ENCODE peak calls at places on chromosomes 5 and 9, in eight cellular contexts. Z, V, T, F, C, Q, L and H are unnamed samples.
A peak's percentile ranks its signal among the peaks of the same experiment; 100 is the strongest.

GRCh38 chr9:110116543-110116885 is 91.4 kb downstream of the C9orf152 start:
- DNase-seq in Z (peak; percentile 66), V (no peak), T (no peak), F (no peak), C (peak; percentile 73), Q (peak; percentile 96), L (peak; percentile 84), H (peak; percentile 51)

GRCh38 chr5:77003246-77003645 is 27.0 kb upstream of the AGGF1 start:
- DNase-seq in Z (no peak), V (no peak), T (no peak), F (no peak), C (no peak), Q (peak; percentile 24), L (no peak), H (no peak)

GRCh38 chr5:10927605-10928004 is 166.6 kb upstream of the DAP start:
- DNase-seq in Z (no peak), V (no peak), T (no peak), F (no peak), C (no peak), Q (no peak), L (no peak), H (no peak)

GRCh38 chr5:147040856-147041255 is 162.3 kb upstream of the PPP2R2B start:
- DNase-seq in Z (no peak), V (no peak), T (no peak), F (no peak), C (no peak), Q (no peak), L (no peak), H (no peak)

GRCh38 chr5:59380350-59380951 is 513.1 kb downstream of the PDE4D start:
- DNase-seq in Z (peak; percentile 66), V (peak; percentile 48), T (no peak), F (no peak), C (peak; percentile 89), Q (peak; percentile 97), L (peak; percentile 21), H (peak; percentile 73)

GRCh38 chr5:37738057-37738691 is 101.7 kb downstream of the GDNF start:
- DNase-seq in Z (peak; percentile 94), V (no peak), T (no peak), F (no peak), C (peak; percentile 88), Q (peak; percentile 98), L (peak; percentile 76), H (peak; percentile 57)

GRCh38 chr9:114186091-114186792 is 30.9 kb downstream of the COL27A1 start:
- DNase-seq in Z (no peak), V (no peak), T (no peak), F (no peak), C (no peak), Q (no peak), L (no peak), H (no peak)

GRCh38 chr9:95368377-95369160 is 51.1 kb upstream of the FANCC start:
- DNase-seq in Z (no peak), V (no peak), T (no peak), F (no peak), C (no peak), Q (no peak), L (no peak), H (no peak)

GRCh38 chr5:146706321-146706972 is 172.1 kb downstream of the PPP2R2B start:
- DNase-seq in Z (no peak), V (no peak), T (no peak), F (no peak), C (no peak), Q (no peak), L (no peak), H (no peak)

GRCh38 chr9:20508242-20508641 is 114.1 kb downstream of the MLLT3 start:
- DNase-seq in Z (no peak), V (no peak), T (no peak), F (no peak), C (no peak), Q (peak; percentile 13), L (no peak), H (no peak)

GRCh38 chr5:137753227-137753985 is 757 bp downstream of the HNRNPA0 start:
- DNase-seq in Z (no peak), V (no peak), T (peak; percentile 76), F (peak; percentile 42), C (no peak), Q (no peak), L (no peak), H (peak; percentile 37)

GRCh38 chr9:92650839-92651621 is 18.9 kb downstream of the IPPK start:
- DNase-seq in Z (peak; percentile 28), V (no peak), T (no peak), F (peak; percentile 57), C (no peak), Q (peak; percentile 97), L (no peak), H (peak; percentile 41)

GRCh38 chr9:113669523-113670115 is 206.1 kb downstream of the RGS3 start:
- DNase-seq in Z (no peak), V (no peak), T (no peak), F (no peak), C (no peak), Q (peak; percentile 57), L (peak; percentile 32), H (no peak)

GRCh38 chr9:17942498-17942897 is 363.6 kb downstream of the SH3GL2 start:
- DNase-seq in Z (no peak), V (no peak), T (no peak), F (no peak), C (no peak), Q (no peak), L (no peak), H (no peak)

GRCh38 chr9:14749738-14750137 is 27.2 kb upstream of the CER1 start:
- DNase-seq in Z (no peak), V (no peak), T (no peak), F (no peak), C (no peak), Q (no peak), L (no peak), H (no peak)

GRCh38 chr9:95268681-95269080 is 48.8 kb downstream of the FANCC start:
- DNase-seq in Z (peak; percentile 17), V (no peak), T (no peak), F (peak; percentile 22), C (no peak), Q (peak; percentile 32), L (no peak), H (peak; percentile 75)